ENCODE peak calls at places on chromosome 14, in four cellular contexts. B is GM23248; R is CD4-positive, alpha-beta T cell; Y is kidney. M is an unnamed sample.

GRCh38 chr14:22070119-22070982 is 396.7 kb upstream of the OR4E1 start:
- DNase-seq in R (no peak), B (peak), Y (peak), M (no peak)

GRCh38 chr14:64723691-64724577 is 19.7 kb downstream of the PLEKHG3 start:
- DNase-seq in R (no peak), B (no peak), Y (no peak), M (no peak)

GRCh38 chr14:42499137-42499536 is 892.5 kb downstream of the LRFN5 start:
- DNase-seq in B (no peak), Y (no peak), R (no peak), M (no peak)

GRCh38 chr14:99150236-99150635 is 121.8 kb downstream of the BCL11B start:
- DNase-seq in R (no peak), Y (no peak), B (no peak), M (peak)

GRCh38 chr14:96364911-96365310 is 1.6 kb downstream of the GSKIP start:
- DNase-seq in Y (no peak), R (no peak), B (no peak), M (no peak)

GRCh38 chr14:94753067-94753466 is 16.8 kb downstream of the GSC start:
- DNase-seq in B (no peak), R (no peak), Y (no peak), M (peak)

GRCh38 chr14:103735022-103735421 is 19.4 kb downstream of the ZFYVE21 start:
- DNase-seq in Y (peak), R (no peak), B (no peak), M (no peak)

GRCh38 chr14:53646925-53647324 is 309.7 kb downstream of the BMP4 start:
- DNase-seq in Y (no peak), B (no peak), R (no peak), M (no peak)

GRCh38 chr14:99041141-99041819 is 230.7 kb downstream of the BCL11B start:
- DNase-seq in R (no peak), Y (no peak), B (peak), M (peak)

GRCh38 chr14:79861111-79861510 is 350.2 kb downstream of the DIO2 start:
- DNase-seq in Y (no peak), B (no peak), R (no peak), M (no peak)

GRCh38 chr14:68658029-68658509 is 134.8 kb downstream of the ZFP36L1 start:
- DNase-seq in R (no peak), B (no peak), Y (no peak), M (peak)
- H3K27ac ChIP-seq in R (no peak), B (no peak), Y (no peak), M (no peak)

GRCh38 chr14:21061347-21061668 is 3.7 kb downstream of the RNASE8 start:
- DNase-seq in Y (no peak), R (no peak), B (no peak), M (no peak)
- H3K27ac ChIP-seq in Y (no peak), R (no peak), B (no peak), M (no peak)

DNA sequence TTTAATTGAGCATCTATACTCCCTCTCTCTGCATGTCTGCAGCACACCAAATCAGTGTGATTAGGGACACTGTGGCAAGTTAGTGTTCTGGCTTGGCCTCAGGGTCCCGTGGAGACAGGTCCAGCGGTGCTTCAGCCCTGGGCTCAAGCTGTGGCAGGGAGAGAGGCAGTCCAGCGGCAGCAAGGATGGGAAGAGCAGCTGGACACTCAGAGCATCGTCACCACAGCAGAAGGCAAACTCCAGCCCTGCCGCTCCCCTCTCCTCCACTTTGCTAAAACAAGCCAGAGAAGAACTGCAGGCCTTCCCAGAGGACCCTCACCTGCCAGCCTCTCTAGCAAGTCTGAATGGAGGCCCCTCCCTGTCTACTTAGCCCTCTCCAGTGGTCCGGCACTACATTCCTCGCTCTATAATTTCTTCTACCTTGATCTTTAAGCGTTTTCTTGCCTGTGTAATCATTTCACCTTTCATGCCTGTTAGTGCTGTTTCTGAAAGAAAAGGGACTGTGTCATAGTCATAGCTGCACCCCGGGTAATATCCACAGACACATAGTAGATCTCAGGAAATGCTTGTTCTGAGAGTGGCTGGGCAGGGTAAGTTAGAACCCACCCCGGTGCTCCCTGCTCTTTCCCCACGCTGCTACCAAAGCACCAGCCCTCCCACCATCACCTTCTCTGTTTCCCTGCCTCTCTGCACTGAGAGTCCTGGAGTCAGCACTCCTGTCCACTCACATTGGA is 22.1 kb downstream of the ZFP36L1 start:
- DNase-seq in B (no peak), R (no peak), Y (no peak), M (no peak)
- H3K27ac ChIP-seq in B (no peak), R (no peak), Y (no peak), M (no peak)

GRCh38 chr14:75197338-75197737 is 20.9 kb upstream of the TMED10 start:
- DNase-seq in Y (no peak), B (no peak), R (no peak), M (no peak)
- H3K27ac ChIP-seq in Y (no peak), B (no peak), R (no peak), M (no peak)

DNA sequence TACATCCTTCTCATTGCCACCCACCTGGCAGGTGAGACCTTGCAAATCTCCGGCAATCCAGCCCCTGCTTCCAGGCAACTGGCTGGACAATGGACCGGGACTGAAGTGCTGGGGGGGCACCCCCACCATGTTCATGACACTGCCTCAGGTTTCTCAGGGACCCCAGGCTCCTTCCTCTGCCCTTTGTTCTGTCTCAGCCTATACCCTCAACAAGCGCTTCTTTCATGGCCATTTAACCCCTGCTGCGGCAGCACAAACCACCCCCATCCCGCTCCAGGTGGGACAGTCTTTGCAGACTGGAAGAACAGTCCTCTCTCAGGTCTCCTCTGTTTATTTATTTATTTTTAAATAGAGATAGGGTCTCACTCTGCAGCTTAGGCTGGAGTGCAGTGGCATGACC is 7.6 kb downstream of the ISM2 start:
- DNase-seq in Y (no peak), R (no peak), B (no peak), M (no peak)
- H3K27ac ChIP-seq in Y (no peak), R (no peak), B (no peak), M (no peak)

GRCh38 chr14:34355584-34356266 is 106.3 kb downstream of the SPTSSA start:
- DNase-seq in R (no peak), Y (no peak), B (peak), M (no peak)
- H3K27ac ChIP-seq in R (no peak), Y (no peak), B (peak), M (no peak)

DNA sequence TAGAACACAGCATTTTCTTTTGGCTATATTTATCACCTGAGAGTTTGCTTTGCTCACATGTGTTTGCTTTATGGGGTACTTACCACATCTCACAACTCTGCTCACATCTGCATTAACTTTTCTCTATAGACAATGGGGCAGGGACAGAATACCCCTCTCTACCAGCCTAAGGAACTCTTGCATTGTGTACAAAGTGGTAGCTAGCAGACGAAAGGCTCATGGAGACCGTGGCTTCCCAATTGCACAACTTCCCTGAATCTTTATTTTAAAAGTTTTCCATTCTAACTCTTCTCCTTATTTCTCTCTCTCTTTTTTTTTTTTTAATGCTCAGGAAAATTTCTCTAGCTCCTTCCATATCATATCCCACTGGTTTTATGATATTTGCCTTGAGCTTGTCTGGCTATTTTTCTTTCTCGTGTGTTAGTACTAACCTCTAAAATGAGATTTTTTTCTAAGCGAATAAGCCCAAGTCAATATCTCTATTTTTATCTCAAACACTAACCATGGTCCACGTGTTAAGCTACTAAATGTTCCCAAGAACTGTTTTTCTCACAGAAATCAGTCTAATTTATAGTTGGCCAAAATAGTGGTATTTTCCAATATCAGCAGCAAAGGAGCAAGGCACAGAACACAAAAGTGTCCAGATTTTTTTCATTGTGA is 155.2 kb downstream of the STXBP6 start:
- DNase-seq in B (no peak), Y (no peak), R (no peak), M (no peak)
- H3K27ac ChIP-seq in B (no peak), Y (no peak), R (no peak), M (no peak)

GRCh38 chr14:92747701-92748258 is 647 bp downstream of the LGMN start:
- DNase-seq in B (peak), Y (no peak), R (no peak), M (no peak)
- H3K27ac ChIP-seq in B (peak), Y (peak), R (peak), M (peak)

GRCh38 chr14:24072881-24073877 is 1.8 kb downstream of the CPNE6 start:
- DNase-seq in B (no peak), Y (no peak), R (no peak), M (no peak)
- H3K27ac ChIP-seq in B (no peak), Y (no peak), R (no peak), M (no peak)

DNA sequence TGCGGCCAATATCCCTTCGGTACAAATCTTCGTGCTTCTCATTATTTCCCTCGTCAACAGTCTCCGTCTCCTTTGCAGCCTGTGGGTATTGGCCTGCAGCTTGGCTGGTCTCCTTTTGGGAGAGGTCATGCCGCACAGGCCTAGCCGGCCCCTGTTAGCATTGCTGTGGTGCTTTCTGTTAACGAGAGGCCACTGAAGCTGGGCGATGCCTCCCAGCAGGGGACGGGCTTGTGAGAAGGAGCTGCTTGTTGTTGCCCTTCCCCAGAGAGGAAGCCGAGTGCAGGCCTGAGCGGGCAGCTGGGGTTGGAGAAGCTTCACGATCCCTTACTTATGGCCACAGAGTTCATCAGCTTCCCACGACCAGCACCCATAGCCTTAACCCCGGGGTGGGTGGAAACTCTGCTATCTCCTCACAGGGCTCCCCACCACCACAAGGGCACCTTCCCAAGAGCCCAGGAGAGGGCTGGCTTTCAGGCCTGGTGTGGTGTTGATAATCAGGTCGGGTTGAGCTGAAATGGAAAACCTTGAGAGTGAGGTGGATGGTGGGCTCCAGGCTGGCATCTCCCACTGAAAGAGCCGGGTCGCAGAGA is 228.5 kb downstream of the ZFP36L1 start:
- DNase-seq in Y (no peak), R (no peak), B (no peak), M (no peak)
- H3K27ac ChIP-seq in Y (peak), R (no peak), B (no peak), M (peak)

M was measured in coronary artery.